ENCODE peak calls at places on chromosomes 16 and 17, in eight cellular contexts. Z is stomach, K is ELF-1, D is EH, U is glomerular endothelial cell, G is GDM1, N is breast epithelium, E is Right ventricle myocardium superior. I is an unnamed sample.

GRCh38 chr17:32881054-32881453 is 4.1 kb upstream of the MYO1D start:
- DNase-seq in Z (no peak), K (no peak), D (peak; percentile 13), U (no peak), G (no peak), N (no peak), E (no peak), I (no peak)

GRCh38 chr17:49218941-49219913 is 8.7 kb downstream of the ABI3 start:
- DNase-seq in Z (peak; percentile 30), K (no peak), D (no peak), U (no peak), G (peak; percentile 29), N (no peak), E (peak; percentile 61), I (no peak)

GRCh38 chr16:1537138-1537577 is 3.7 kb downstream of the TMEM204 start:
- DNase-seq in Z (no peak), K (no peak), D (no peak), U (no peak), G (no peak), N (no peak), E (no peak), I (no peak)

GRCh38 chr16:74605746-74606520 is 981 bp downstream of the GLG1 start:
- DNase-seq in Z (no peak), K (no peak), D (no peak), U (no peak), G (no peak), N (no peak), E (no peak), I (no peak)

GRCh38 chr17:64993867-64994266 is 62.7 kb downstream of the GNA13 start:
- DNase-seq in Z (no peak), K (no peak), D (no peak), U (no peak), G (no peak), N (no peak), E (no peak), I (no peak)

GRCh38 chr17:40174528-40174927 is 2.7 kb upstream of the RAPGEFL1 start:
- DNase-seq in Z (no peak), K (no peak), D (no peak), U (no peak), G (no peak), N (no peak), E (no peak), I (no peak)

GRCh38 chr17:32136856-32137255 is 5.4 kb upstream of the RHOT1 start:
- DNase-seq in Z (no peak), K (no peak), D (no peak), U (no peak), G (no peak), N (no peak), E (no peak), I (no peak)

GRCh38 chr17:41914358-41914766 is 4.4 kb downstream of the ACLY start:
- DNase-seq in Z (no peak), K (no peak), D (no peak), U (no peak), G (no peak), N (no peak), E (peak; percentile 54), I (no peak)

GRCh38 chr17:43779145-43780125 is 658 bp upstream of the DUSP3 start:
- DNase-seq in Z (no peak), K (peak; percentile 69), D (no peak), U (no peak), G (peak; percentile 82), N (peak; percentile 45), E (no peak), I (no peak)

I was measured in cerebellar nuclear complex.